ENCODE peak calls at places on chromosomes 6 and 20, in four cellular contexts. O, S, H and R are unnamed samples.

GRCh38 chr20:43710370-43711044 is 16.3 kb downstream of the GTSF1L start:
- DNase-seq in O (no peak), S (no peak), H (no peak), R (no peak)

GRCh38 chr20:61938839-61939690 is 126.6 kb downstream of the TAF4 start:
- DNase-seq in O (no peak), S (no peak), H (no peak), R (peak)

GRCh38 chr6:156509496-156509895 is 267.7 kb upstream of the ARID1B start:
- DNase-seq in O (no peak), S (no peak), H (no peak), R (no peak)

GRCh38 chr20:6665621-6666345 is 101.7 kb upstream of the BMP2 start:
- DNase-seq in O (no peak), S (peak), H (no peak), R (no peak)

GRCh38 chr6:21999012-21999528 is 297.8 kb downstream of the PRL start:
- DNase-seq in O (no peak), S (no peak), H (no peak), R (no peak)

GRCh38 chr6:129717287-129717686 is 7.3 kb upstream of the ARHGAP18 start:
- DNase-seq in O (no peak), S (peak), H (no peak), R (no peak)

GRCh38 chr6:16849280-16850210 is 88.3 kb upstream of the ATXN1 start:
- DNase-seq in O (no peak), S (peak), H (no peak), R (no peak)

GRCh38 chr6:31652925-31653724 is 664 bp upstream of the BAG6 start:
- DNase-seq in O (peak), S (peak), H (peak), R (peak)

GRCh38 chr20:57464642-57465211 is 60.2 kb downstream of the CTCFL start:
- DNase-seq in O (peak), S (peak), H (peak), R (no peak)

GRCh38 chr6:105510746-105511145 is 107.9 kb upstream of the PREP start:
- DNase-seq in O (no peak), S (no peak), H (no peak), R (no peak)

GRCh38 chr6:166005846-166006592 is 161.6 kb downstream of the TBXT start:
- DNase-seq in O (peak), S (no peak), H (no peak), R (no peak)

GRCh38 chr6:27553123-27553904 is 80.4 kb upstream of the ZNF184 start:
- DNase-seq in O (peak), S (peak), H (peak), R (peak)

GRCh38 chr20:58923117-58923712 is 57.8 kb upstream of the NELFCD start:
- DNase-seq in O (no peak), S (no peak), H (no peak), R (no peak)

GRCh38 chr6:1393641-1394283 is 4.4 kb downstream of the FOXF2 start:
- DNase-seq in O (no peak), S (no peak), H (no peak), R (no peak)

GRCh38 chr20:51732454-51732791 is 35.8 kb downstream of the ATP9A start:
- DNase-seq in O (no peak), S (no peak), H (no peak), R (no peak)

GRCh38 chr6:154139894-154140293 is 100.9 kb downstream of the OPRM1 start:
- DNase-seq in O (no peak), S (no peak), H (no peak), R (no peak)

GRCh38 chr6:30500421-30501069 is 11.2 kb downstream of the HLA-E start:
- DNase-seq in O (no peak), S (no peak), H (no peak), R (no peak)

GRCh38 chr20:32040142-32040953 is 11.7 kb upstream of the HCK start:
- DNase-seq in O (no peak), S (no peak), H (no peak), R (no peak)

GRCh38 chr6:164370773-164371172 is 938.6 kb downstream of the C6orf118 start:
- DNase-seq in O (no peak), S (no peak), H (no peak), R (no peak)

GRCh38 chr6:16625319-16626240 is 135.7 kb downstream of the ATXN1 start:
- DNase-seq in O (no peak), S (no peak), H (no peak), R (no peak)

GRCh38 chr20:10747019-10747418 is 73.2 kb upstream of the JAG1 start:
- DNase-seq in O (no peak), S (no peak), H (no peak), R (no peak)

GRCh38 chr20:44959082-44959895 is 908 bp downstream of the TOMM34 start:
- DNase-seq in O (peak), S (peak), H (no peak), R (no peak)

GRCh38 chr20:52219441-52219840 is 27.9 kb upstream of the ZFP64 start:
- DNase-seq in O (no peak), S (peak), H (no peak), R (peak)

GRCh38 chr6:131116755-131117360 is 18.4 kb upstream of the AKAP7 start:
- DNase-seq in O (peak), S (peak), H (peak), R (no peak)

GRCh38 chr6:47276377-47276776 is 33.3 kb downstream of the TNFRSF21 start:
- DNase-seq in O (no peak), S (no peak), H (no peak), R (no peak)

GRCh38 chr20:51767867-51768758 is at the start of gene ATP9A:
- DNase-seq in O (no peak), S (no peak), H (no peak), R (peak)

GRCh38 chr6:2714359-2714895 is 36.3 kb downstream of the MYLK4 start:
- DNase-seq in O (no peak), S (no peak), H (no peak), R (no peak)

DNA sequence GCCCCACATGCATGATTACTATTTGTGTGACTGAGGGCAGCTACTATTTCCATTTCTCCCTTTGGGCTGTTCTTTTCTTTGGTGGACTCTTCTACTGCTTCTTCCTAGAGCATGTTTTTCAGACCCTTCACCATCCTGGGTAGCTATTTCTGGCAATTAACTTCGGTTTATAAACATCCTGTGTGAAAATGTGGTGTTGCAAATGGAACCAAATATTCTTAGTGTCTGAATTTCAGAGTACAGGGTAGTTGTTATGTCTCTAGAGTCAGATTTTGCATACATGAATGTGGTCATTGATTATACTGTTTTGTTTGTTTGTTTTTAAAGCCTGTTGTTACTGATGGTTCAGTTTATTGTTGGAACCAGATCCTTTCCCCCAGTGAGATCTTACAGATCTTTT is 49.7 kb downstream of the PROKR2 start:
- DNase-seq in O (no peak), S (no peak), H (no peak), R (no peak)
- TF ChIP-seq HMGXB4 in O (no peak), S (no peak), H (no peak), R (no peak)

DNA sequence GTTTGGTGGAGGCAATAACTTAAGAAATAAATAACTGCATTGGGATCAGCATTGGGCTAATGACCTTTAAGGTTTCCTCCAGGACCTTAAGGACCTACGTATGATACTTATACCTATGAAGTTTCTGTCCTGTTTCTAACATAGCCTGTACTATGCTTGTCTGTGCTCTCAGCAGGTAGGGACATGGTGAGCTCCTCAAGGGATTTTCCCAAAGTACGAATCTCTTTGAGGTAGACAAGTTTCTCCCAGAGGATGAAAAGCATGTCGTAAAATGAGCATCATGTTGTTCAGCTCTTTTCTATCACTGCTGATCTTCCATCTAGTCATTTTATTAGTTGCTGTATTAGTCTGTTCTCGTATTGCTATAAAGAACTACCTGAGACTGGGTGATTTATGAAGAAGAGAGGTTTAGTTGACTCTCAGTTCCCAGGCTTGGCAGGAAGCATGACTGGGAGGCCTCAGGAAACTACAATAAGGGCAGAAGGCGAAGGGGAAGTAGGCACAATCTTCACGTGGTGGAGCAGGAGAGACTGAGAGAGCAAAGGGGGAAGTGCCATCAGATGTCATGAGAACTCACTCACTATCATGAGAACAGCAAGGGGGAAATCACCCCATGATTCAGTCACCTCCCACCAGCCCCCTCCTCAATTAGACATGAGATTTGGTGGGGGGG is 77.8 kb upstream of the TGM3 start:
- DNase-seq in O (no peak), S (no peak), H (no peak), R (no peak)
- TF ChIP-seq USF2 in O (no peak), S (no peak), H (no peak), R (no peak)

GRCh38 chr6:26249709-26249958 is 115.4 kb upstream of the BTN3A2 start:
- DNase-seq in O (no peak), S (no peak), H (no peak), R (no peak)

GRCh38 chr6:26246553-26246952 is 118.4 kb upstream of the BTN3A2 start:
- DNase-seq in O (no peak), S (no peak), H (no peak), R (no peak)

GRCh38 chr6:26251354-26252081 is 113.5 kb upstream of the BTN3A2 start:
- DNase-seq in O (no peak), S (no peak), H (no peak), R (peak)

GRCh38 chr6:26250806-26251075 is 114.3 kb upstream of the BTN3A2 start:
- DNase-seq in O (no peak), S (no peak), H (no peak), R (no peak)

GRCh38 chr6:26249959-26250805 is 114.8 kb upstream of the BTN3A2 start:
- DNase-seq in O (no peak), S (peak), H (peak), R (peak)
- TF ChIP-seq NR3C1 in O (no peak), S (no peak), H (no peak), R (no peak)

GRCh38 chr20:4247898-4248858 is 232.8 kb upstream of the RNF24 start:
- DNase-seq in O (no peak), S (no peak), H (no peak), R (peak)
- TF ChIP-seq HMGXB4 in O (no peak), S (no peak), H (no peak), R (no peak)

GRCh38 chr6:69584536-69584912 is 212.3 kb downstream of the LMBRD1 start:
- DNase-seq in O (no peak), S (no peak), H (no peak), R (no peak)
- TF ChIP-seq USF2 in O (no peak), S (no peak), H (no peak), R (no peak)

DNA sequence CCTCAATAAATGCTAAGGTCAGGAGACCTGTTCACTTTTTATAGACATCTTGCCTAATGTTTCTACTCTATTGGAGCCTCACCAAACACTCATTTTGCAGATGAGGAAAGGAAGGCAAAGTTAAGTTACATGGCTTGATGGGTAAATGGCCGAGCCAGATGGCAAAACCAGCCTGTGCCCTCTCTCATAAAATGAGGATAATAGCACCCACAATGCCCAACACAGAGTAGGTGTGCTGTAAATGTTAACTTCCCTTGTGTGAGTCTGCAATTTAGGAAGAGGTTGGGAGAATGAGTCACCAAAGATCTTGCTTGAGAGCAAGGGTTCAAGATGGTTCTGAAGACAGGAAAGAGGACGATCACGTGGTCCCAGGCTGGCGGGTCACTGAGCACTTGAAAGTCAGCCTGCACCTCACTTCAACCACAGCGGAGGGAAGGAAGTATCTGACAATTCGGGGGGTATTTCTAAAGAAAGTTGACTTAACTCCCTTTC is 3.3 kb downstream of the KCNK5 start:
- DNase-seq in O (no peak), S (no peak), H (peak), R (no peak)
- TF ChIP-seq NR3C1 in O (no peak), S (no peak), H (no peak), R (no peak)